ENCODE peak calls at places on chromosomes 2 and 18, in six cellular contexts. One of them, this sample, is unnamed.

GRCh38 chr2:101230541-101230993 is 22.1 kb upstream of the CNOT11 start:
- DNase-seq in stimulated activated CD8-positive, alpha-beta memory T cell treated with anti-CD3 and anti-CD28 coated beads, Interleukin-4, amount 100 ng/mL, for 48 hours: no peak
- DNase-seq in GM23338: no peak
- DNase-seq in SK-N-SH: no peak
- DNase-seq in activated naive CD8-positive, alpha-beta T cell treated with anti-CD3 and anti-CD28 coated beads, Interleukin-2, amount 50 U/mL, for 24 hours: no peak
- DNase-seq in T-helper 1 cell: no peak
- DNase-seq in this sample: no peak

GRCh38 chr2:43133336-43133707 is 93.1 kb downstream of the ZFP36L2 start:
- DNase-seq in stimulated activated CD8-positive, alpha-beta memory T cell treated with anti-CD3 and anti-CD28 coated beads, Interleukin-4, amount 100 ng/mL, for 48 hours: no peak
- DNase-seq in GM23338: no peak
- DNase-seq in SK-N-SH: peak; percentile 39
- DNase-seq in activated naive CD8-positive, alpha-beta T cell treated with anti-CD3 and anti-CD28 coated beads, Interleukin-2, amount 50 U/mL, for 24 hours: no peak
- DNase-seq in T-helper 1 cell: no peak
- DNase-seq in this sample: no peak

GRCh38 chr2:15119722-15120175 is 441.4 kb downstream of the NBAS start:
- DNase-seq in stimulated activated CD8-positive, alpha-beta memory T cell treated with anti-CD3 and anti-CD28 coated beads, Interleukin-4, amount 100 ng/mL, for 48 hours: no peak
- DNase-seq in GM23338: peak; percentile 66
- DNase-seq in SK-N-SH: no peak
- DNase-seq in activated naive CD8-positive, alpha-beta T cell treated with anti-CD3 and anti-CD28 coated beads, Interleukin-2, amount 50 U/mL, for 24 hours: no peak
- DNase-seq in T-helper 1 cell: no peak
- DNase-seq in this sample: no peak

GRCh38 chr2:219010162-219010756 is 17.0 kb upstream of the CRYBA2 start:
- DNase-seq in stimulated activated CD8-positive, alpha-beta memory T cell treated with anti-CD3 and anti-CD28 coated beads, Interleukin-4, amount 100 ng/mL, for 48 hours: peak; percentile 50
- DNase-seq in GM23338: peak; percentile 72
- DNase-seq in SK-N-SH: peak; percentile 64
- DNase-seq in activated naive CD8-positive, alpha-beta T cell treated with anti-CD3 and anti-CD28 coated beads, Interleukin-2, amount 50 U/mL, for 24 hours: no peak
- DNase-seq in T-helper 1 cell: no peak
- DNase-seq in this sample: no peak

GRCh38 chr18:6941988-6942387 is 175.6 kb downstream of the LAMA1 start:
- DNase-seq in stimulated activated CD8-positive, alpha-beta memory T cell treated with anti-CD3 and anti-CD28 coated beads, Interleukin-4, amount 100 ng/mL, for 48 hours: no peak
- DNase-seq in GM23338: no peak
- DNase-seq in SK-N-SH: no peak
- DNase-seq in activated naive CD8-positive, alpha-beta T cell treated with anti-CD3 and anti-CD28 coated beads, Interleukin-2, amount 50 U/mL, for 24 hours: no peak
- DNase-seq in T-helper 1 cell: no peak
- DNase-seq in this sample: no peak

GRCh38 chr2:143940720-143941119 is 579.2 kb downstream of the ZEB2 start:
- DNase-seq in stimulated activated CD8-positive, alpha-beta memory T cell treated with anti-CD3 and anti-CD28 coated beads, Interleukin-4, amount 100 ng/mL, for 48 hours: no peak
- DNase-seq in GM23338: no peak
- DNase-seq in SK-N-SH: no peak
- DNase-seq in activated naive CD8-positive, alpha-beta T cell treated with anti-CD3 and anti-CD28 coated beads, Interleukin-2, amount 50 U/mL, for 24 hours: no peak
- DNase-seq in T-helper 1 cell: no peak
- DNase-seq in this sample: no peak

GRCh38 chr2:110718990-110719389 is 13.4 kb upstream of the ACOXL start:
- DNase-seq in stimulated activated CD8-positive, alpha-beta memory T cell treated with anti-CD3 and anti-CD28 coated beads, Interleukin-4, amount 100 ng/mL, for 48 hours: no peak
- DNase-seq in GM23338: no peak
- DNase-seq in SK-N-SH: no peak
- DNase-seq in activated naive CD8-positive, alpha-beta T cell treated with anti-CD3 and anti-CD28 coated beads, Interleukin-2, amount 50 U/mL, for 24 hours: no peak
- DNase-seq in T-helper 1 cell: no peak
- DNase-seq in this sample: no peak

GRCh38 chr2:53715568-53715967 is 52.0 kb upstream of the CHAC2 start:
- DNase-seq in stimulated activated CD8-positive, alpha-beta memory T cell treated with anti-CD3 and anti-CD28 coated beads, Interleukin-4, amount 100 ng/mL, for 48 hours: no peak
- DNase-seq in GM23338: peak; percentile 26
- DNase-seq in SK-N-SH: no peak
- DNase-seq in activated naive CD8-positive, alpha-beta T cell treated with anti-CD3 and anti-CD28 coated beads, Interleukin-2, amount 50 U/mL, for 24 hours: no peak
- DNase-seq in T-helper 1 cell: no peak
- DNase-seq in this sample: no peak

GRCh38 chr2:218401834-218402370 is 2.2 kb downstream of the CTDSP1 start:
- DNase-seq in stimulated activated CD8-positive, alpha-beta memory T cell treated with anti-CD3 and anti-CD28 coated beads, Interleukin-4, amount 100 ng/mL, for 48 hours: no peak
- DNase-seq in GM23338: no peak
- DNase-seq in SK-N-SH: no peak
- DNase-seq in activated naive CD8-positive, alpha-beta T cell treated with anti-CD3 and anti-CD28 coated beads, Interleukin-2, amount 50 U/mL, for 24 hours: no peak
- DNase-seq in T-helper 1 cell: no peak
- DNase-seq in this sample: no peak

GRCh38 chr2:17441055-17441771 is 77.0 kb downstream of the RAD51AP2 start:
- DNase-seq in stimulated activated CD8-positive, alpha-beta memory T cell treated with anti-CD3 and anti-CD28 coated beads, Interleukin-4, amount 100 ng/mL, for 48 hours: no peak
- DNase-seq in GM23338: no peak
- DNase-seq in SK-N-SH: no peak
- DNase-seq in activated naive CD8-positive, alpha-beta T cell treated with anti-CD3 and anti-CD28 coated beads, Interleukin-2, amount 50 U/mL, for 24 hours: no peak
- DNase-seq in T-helper 1 cell: no peak
- DNase-seq in this sample: no peak

This sample was measured in BE2C.